ENCODE peak calls at places on chromosomes 3 and 15, in ten cellular contexts. Z, F, X, G, I, O, K, E, H and L are unnamed samples.

GRCh38 chr15:30791239-30791638 is 112.5 kb upstream of the FAN1 start:
- DNase-seq in K (no peak), G (peak), F (peak), H (no peak), E (no peak), O (no peak), Z (no peak), I (no peak), X (no peak), L (no peak)

GRCh38 chr15:50786871-50787270 is 21.4 kb upstream of the SPPL2A start:
- DNase-seq in X (no peak), F (no peak), E (no peak), H (no peak), G (no peak), O (no peak), K (no peak), I (no peak), Z (no peak), L (no peak)

GRCh38 chr3:123066599-123066895 is 278 bp upstream of the PDIA5 start:
- DNase-seq in F (no peak), H (no peak), G (no peak), I (no peak), Z (no peak), O (no peak), K (no peak), E (no peak), X (no peak), L (no peak)

GRCh38 chr3:50167069-50167781 is 12.1 kb downstream of the SEMA3F start:
- DNase-seq in G (no peak), H (no peak), O (no peak), E (no peak), Z (no peak), X (peak), F (no peak), I (no peak), K (no peak), L (peak)

GRCh38 chr15:56677271-56677670 is 56.0 kb downstream of the ZNF280D start:
- DNase-seq in H (no peak), I (no peak), E (no peak), X (peak), O (no peak), F (no peak), G (no peak), K (no peak), Z (no peak), L (no peak)

GRCh38 chr15:100693451-100693850 is 91.1 kb downstream of the ASB7 start:
- DNase-seq in X (peak), K (no peak), Z (no peak), F (no peak), I (no peak), H (no peak), G (no peak), E (no peak), O (no peak), L (no peak)

GRCh38 chr3:37114251-37115145 is 59.9 kb downstream of the LRRFIP2 start:
- DNase-seq in X (no peak), O (no peak), E (no peak), G (no peak), H (peak), Z (no peak), K (peak), I (no peak), F (no peak), L (no peak)

GRCh38 chr15:77864211-77865105 is 213.1 kb downstream of the TBC1D2B start:
- DNase-seq in K (no peak), F (no peak), H (no peak), O (no peak), X (no peak), I (no peak), E (no peak), Z (no peak), G (no peak), L (no peak)

GRCh38 chr3:140355481-140355880 is 322.4 kb upstream of the TRIM42 start:
- DNase-seq in Z (no peak), H (no peak), F (no peak), X (no peak), E (no peak), O (no peak), I (no peak), K (no peak), G (no peak), L (no peak)

GRCh38 chr3:119582178-119582577 is 2.9 kb downstream of the ADPRH start:
- DNase-seq in I (no peak), E (no peak), O (no peak), Z (no peak), G (peak), K (no peak), F (no peak), X (no peak), H (no peak), L (no peak)

GRCh38 chr15:66085128-66085527 is 168.4 kb downstream of the MEGF11 start:
- DNase-seq in X (no peak), E (no peak), F (peak), K (no peak), I (no peak), O (no peak), G (peak), H (no peak), Z (no peak), L (no peak)